ENCODE peak calls at places on chromosome 5, in ten cellular contexts. One of them, this sample, is unnamed.

GRCh38 chr5:57862471-57863282 is 380.1 kb upstream of the ACTBL2 start:
- DNase-seq in K562: no peak
- DNase-seq in neural progenitor cell: no peak
- DNase-seq in NAMALWA: no peak
- DNase-seq in activated CD8-positive, alpha-beta T cell treated with anti-CD3 and anti-CD28 coated beads, Interleukin-2, amount 10 ng/mL, durations not matched to agents 7 days and 5 days: no peak
- DNase-seq in SW480: no peak
- DNase-seq in lower leg skin: no peak
- DNase-seq in HTR-8/SVneo: peak; percentile 11
- DNase-seq in HT1080: no peak
- DNase-seq in prostate gland: peak; percentile 82
- DNase-seq in this sample: peak; percentile 75

GRCh38 chr5:73254634-73255033 is 81.6 kb downstream of the TMEM174 start:
- DNase-seq in K562: no peak
- DNase-seq in neural progenitor cell: no peak
- DNase-seq in NAMALWA: no peak
- DNase-seq in activated CD8-positive, alpha-beta T cell treated with anti-CD3 and anti-CD28 coated beads, Interleukin-2, amount 10 ng/mL, durations not matched to agents 7 days and 5 days: no peak
- DNase-seq in SW480: no peak
- DNase-seq in lower leg skin: no peak
- DNase-seq in HTR-8/SVneo: no peak
- DNase-seq in HT1080: no peak
- DNase-seq in prostate gland: no peak
- DNase-seq in this sample: peak; percentile 10

GRCh38 chr5:121949885-121950284 is 11.9 kb upstream of the SRFBP1 start:
- DNase-seq in K562: peak; percentile 62
- DNase-seq in neural progenitor cell: peak; percentile 55
- DNase-seq in NAMALWA: peak; percentile 74
- DNase-seq in activated CD8-positive, alpha-beta T cell treated with anti-CD3 and anti-CD28 coated beads, Interleukin-2, amount 10 ng/mL, durations not matched to agents 7 days and 5 days: peak; percentile 34
- DNase-seq in SW480: peak; percentile 55
- DNase-seq in lower leg skin: no peak
- DNase-seq in HTR-8/SVneo: no peak
- DNase-seq in HT1080: peak; percentile 33
- DNase-seq in prostate gland: peak; percentile 12
- DNase-seq in this sample: peak; percentile 40

GRCh38 chr5:162209005-162209605 is 141.5 kb downstream of the GABRG2 start:
- DNase-seq in K562: peak; percentile 10
- DNase-seq in neural progenitor cell: peak; percentile 81
- DNase-seq in NAMALWA: peak; percentile 68
- DNase-seq in activated CD8-positive, alpha-beta T cell treated with anti-CD3 and anti-CD28 coated beads, Interleukin-2, amount 10 ng/mL, durations not matched to agents 7 days and 5 days: peak; percentile 22
- DNase-seq in SW480: peak; percentile 48
- DNase-seq in lower leg skin: no peak
- DNase-seq in HTR-8/SVneo: peak; percentile 3
- DNase-seq in HT1080: peak; percentile 60
- DNase-seq in prostate gland: peak; percentile 5
- DNase-seq in this sample: no peak

GRCh38 chr5:12845549-12846159 is 941.4 kb upstream of the CTNND2 start:
- DNase-seq in K562: no peak
- DNase-seq in neural progenitor cell: peak; percentile 7
- DNase-seq in NAMALWA: no peak
- DNase-seq in activated CD8-positive, alpha-beta T cell treated with anti-CD3 and anti-CD28 coated beads, Interleukin-2, amount 10 ng/mL, durations not matched to agents 7 days and 5 days: no peak
- DNase-seq in SW480: no peak
- DNase-seq in lower leg skin: no peak
- DNase-seq in HTR-8/SVneo: no peak
- DNase-seq in HT1080: peak; percentile 6
- DNase-seq in prostate gland: no peak
- DNase-seq in this sample: no peak

GRCh38 chr5:179377421-179378115 is 32.3 kb upstream of the ADAMTS2 start:
- DNase-seq in K562: no peak
- DNase-seq in neural progenitor cell: no peak
- DNase-seq in NAMALWA: no peak
- DNase-seq in activated CD8-positive, alpha-beta T cell treated with anti-CD3 and anti-CD28 coated beads, Interleukin-2, amount 10 ng/mL, durations not matched to agents 7 days and 5 days: no peak
- DNase-seq in SW480: no peak
- DNase-seq in lower leg skin: peak; percentile 57
- DNase-seq in HTR-8/SVneo: no peak
- DNase-seq in HT1080: no peak
- DNase-seq in prostate gland: no peak
- DNase-seq in this sample: no peak

GRCh38 chr5:71830626-71831539 is 111.8 kb downstream of the CARTPT start:
- DNase-seq in K562: no peak
- DNase-seq in neural progenitor cell: no peak
- DNase-seq in NAMALWA: no peak
- DNase-seq in activated CD8-positive, alpha-beta T cell treated with anti-CD3 and anti-CD28 coated beads, Interleukin-2, amount 10 ng/mL, durations not matched to agents 7 days and 5 days: no peak
- DNase-seq in SW480: no peak
- DNase-seq in lower leg skin: peak; percentile 93
- DNase-seq in HTR-8/SVneo: peak; percentile 29
- DNase-seq in HT1080: peak; percentile 76
- DNase-seq in prostate gland: peak; percentile 62
- DNase-seq in this sample: peak; percentile 87

GRCh38 chr5:120538149-120538548 is 74.0 kb downstream of the PRR16 start:
- DNase-seq in K562: no peak
- DNase-seq in neural progenitor cell: no peak
- DNase-seq in NAMALWA: no peak
- DNase-seq in activated CD8-positive, alpha-beta T cell treated with anti-CD3 and anti-CD28 coated beads, Interleukin-2, amount 10 ng/mL, durations not matched to agents 7 days and 5 days: no peak
- DNase-seq in SW480: no peak
- DNase-seq in lower leg skin: no peak
- DNase-seq in HTR-8/SVneo: no peak
- DNase-seq in HT1080: peak; percentile 41
- DNase-seq in prostate gland: no peak
- DNase-seq in this sample: peak; percentile 45

GRCh38 chr5:133930061-133930823 is 38.2 kb downstream of the C5orf15 start:
- DNase-seq in K562: peak; percentile 78
- DNase-seq in neural progenitor cell: no peak
- DNase-seq in NAMALWA: no peak
- DNase-seq in activated CD8-positive, alpha-beta T cell treated with anti-CD3 and anti-CD28 coated beads, Interleukin-2, amount 10 ng/mL, durations not matched to agents 7 days and 5 days: peak; percentile 70
- DNase-seq in SW480: no peak
- DNase-seq in lower leg skin: no peak
- DNase-seq in HTR-8/SVneo: peak; percentile 28
- DNase-seq in HT1080: peak; percentile 69
- DNase-seq in prostate gland: no peak
- DNase-seq in this sample: peak; percentile 53

GRCh38 chr5:63500242-63500641 is 462.0 kb downstream of the HTR1A start:
- DNase-seq in K562: no peak
- DNase-seq in neural progenitor cell: no peak
- DNase-seq in NAMALWA: peak; percentile 32
- DNase-seq in activated CD8-positive, alpha-beta T cell treated with anti-CD3 and anti-CD28 coated beads, Interleukin-2, amount 10 ng/mL, durations not matched to agents 7 days and 5 days: no peak
- DNase-seq in SW480: no peak
- DNase-seq in lower leg skin: no peak
- DNase-seq in HTR-8/SVneo: no peak
- DNase-seq in HT1080: no peak
- DNase-seq in prostate gland: no peak
- DNase-seq in this sample: no peak

GRCh38 chr5:6545770-6546690 is 86.8 kb downstream of the NSUN2 start:
- DNase-seq in K562: no peak
- DNase-seq in neural progenitor cell: peak; percentile 42
- DNase-seq in NAMALWA: no peak
- DNase-seq in activated CD8-positive, alpha-beta T cell treated with anti-CD3 and anti-CD28 coated beads, Interleukin-2, amount 10 ng/mL, durations not matched to agents 7 days and 5 days: peak; percentile 0
- DNase-seq in SW480: peak; percentile 14
- DNase-seq in lower leg skin: peak; percentile 74
- DNase-seq in HTR-8/SVneo: no peak
- DNase-seq in HT1080: no peak
- DNase-seq in prostate gland: no peak
- DNase-seq in this sample: no peak

GRCh38 chr5:67495072-67495471 is 298.5 kb upstream of the CD180 start:
- DNase-seq in K562: no peak
- DNase-seq in neural progenitor cell: no peak
- DNase-seq in NAMALWA: no peak
- DNase-seq in activated CD8-positive, alpha-beta T cell treated with anti-CD3 and anti-CD28 coated beads, Interleukin-2, amount 10 ng/mL, durations not matched to agents 7 days and 5 days: no peak
- DNase-seq in SW480: no peak
- DNase-seq in lower leg skin: no peak
- DNase-seq in HTR-8/SVneo: no peak
- DNase-seq in HT1080: no peak
- DNase-seq in prostate gland: no peak
- DNase-seq in this sample: no peak

GRCh38 chr5:93677344-93678021 is 63.9 kb downstream of the POU5F2 start:
- DNase-seq in K562: no peak
- DNase-seq in neural progenitor cell: peak; percentile 88
- DNase-seq in NAMALWA: no peak
- DNase-seq in activated CD8-positive, alpha-beta T cell treated with anti-CD3 and anti-CD28 coated beads, Interleukin-2, amount 10 ng/mL, durations not matched to agents 7 days and 5 days: no peak
- DNase-seq in SW480: peak; percentile 57
- DNase-seq in lower leg skin: no peak
- DNase-seq in HTR-8/SVneo: peak; percentile 72
- DNase-seq in HT1080: peak; percentile 86
- DNase-seq in prostate gland: peak; percentile 41
- DNase-seq in this sample: peak; percentile 92

GRCh38 chr5:176408590-176408989 is 7.7 kb downstream of the CLTB start:
- DNase-seq in K562: no peak
- DNase-seq in neural progenitor cell: no peak
- DNase-seq in NAMALWA: no peak
- DNase-seq in activated CD8-positive, alpha-beta T cell treated with anti-CD3 and anti-CD28 coated beads, Interleukin-2, amount 10 ng/mL, durations not matched to agents 7 days and 5 days: no peak
- DNase-seq in SW480: no peak
- DNase-seq in lower leg skin: peak; percentile 85
- DNase-seq in HTR-8/SVneo: no peak
- DNase-seq in HT1080: no peak
- DNase-seq in prostate gland: no peak
- DNase-seq in this sample: no peak

GRCh38 chr5:105687493-105687892 is 1983.2 kb downstream of the EFNA5 start:
- DNase-seq in K562: no peak
- DNase-seq in neural progenitor cell: no peak
- DNase-seq in NAMALWA: no peak
- DNase-seq in activated CD8-positive, alpha-beta T cell treated with anti-CD3 and anti-CD28 coated beads, Interleukin-2, amount 10 ng/mL, durations not matched to agents 7 days and 5 days: no peak
- DNase-seq in SW480: no peak
- DNase-seq in lower leg skin: no peak
- DNase-seq in HTR-8/SVneo: no peak
- DNase-seq in HT1080: no peak
- DNase-seq in prostate gland: no peak
- DNase-seq in this sample: no peak

GRCh38 chr5:149831492-149831891 is 101.4 kb downstream of the PPARGC1B start:
- DNase-seq in K562: no peak
- DNase-seq in neural progenitor cell: no peak
- DNase-seq in NAMALWA: peak; percentile 15
- DNase-seq in activated CD8-positive, alpha-beta T cell treated with anti-CD3 and anti-CD28 coated beads, Interleukin-2, amount 10 ng/mL, durations not matched to agents 7 days and 5 days: peak; percentile 36
- DNase-seq in SW480: no peak
- DNase-seq in lower leg skin: no peak
- DNase-seq in HTR-8/SVneo: no peak
- DNase-seq in HT1080: peak; percentile 42
- DNase-seq in prostate gland: no peak
- DNase-seq in this sample: peak; percentile 76

GRCh38 chr5:126915496-126915895 is 114.9 kb downstream of the MARCHF3 start:
- DNase-seq in K562: no peak
- DNase-seq in neural progenitor cell: no peak
- DNase-seq in NAMALWA: no peak
- DNase-seq in activated CD8-positive, alpha-beta T cell treated with anti-CD3 and anti-CD28 coated beads, Interleukin-2, amount 10 ng/mL, durations not matched to agents 7 days and 5 days: no peak
- DNase-seq in SW480: no peak
- DNase-seq in lower leg skin: no peak
- DNase-seq in HTR-8/SVneo: no peak
- DNase-seq in HT1080: no peak
- DNase-seq in prostate gland: no peak
- DNase-seq in this sample: no peak

GRCh38 chr5:171574374-171574773 is 154.9 kb downstream of the FGF18 start:
- DNase-seq in K562: no peak
- DNase-seq in neural progenitor cell: no peak
- DNase-seq in NAMALWA: no peak
- DNase-seq in activated CD8-positive, alpha-beta T cell treated with anti-CD3 and anti-CD28 coated beads, Interleukin-2, amount 10 ng/mL, durations not matched to agents 7 days and 5 days: no peak
- DNase-seq in SW480: no peak
- DNase-seq in lower leg skin: no peak
- DNase-seq in HTR-8/SVneo: no peak
- DNase-seq in HT1080: no peak
- DNase-seq in prostate gland: no peak
- DNase-seq in this sample: no peak

GRCh38 chr5:15850536-15850935 is 329.1 kb downstream of the MARCHF11 start:
- DNase-seq in K562: no peak
- DNase-seq in neural progenitor cell: no peak
- DNase-seq in NAMALWA: no peak
- DNase-seq in activated CD8-positive, alpha-beta T cell treated with anti-CD3 and anti-CD28 coated beads, Interleukin-2, amount 10 ng/mL, durations not matched to agents 7 days and 5 days: no peak
- DNase-seq in SW480: no peak
- DNase-seq in lower leg skin: no peak
- DNase-seq in HTR-8/SVneo: no peak
- DNase-seq in HT1080: no peak
- DNase-seq in prostate gland: no peak
- DNase-seq in this sample: no peak

GRCh38 chr5:76104027-76104426 is 20.8 kb downstream of the SV2C start:
- DNase-seq in K562: peak; percentile 41
- DNase-seq in neural progenitor cell: peak; percentile 76
- DNase-seq in NAMALWA: peak; percentile 33
- DNase-seq in activated CD8-positive, alpha-beta T cell treated with anti-CD3 and anti-CD28 coated beads, Interleukin-2, amount 10 ng/mL, durations not matched to agents 7 days and 5 days: peak; percentile 61
- DNase-seq in SW480: peak; percentile 23
- DNase-seq in lower leg skin: no peak
- DNase-seq in HTR-8/SVneo: no peak
- DNase-seq in HT1080: peak; percentile 20
- DNase-seq in prostate gland: no peak
- DNase-seq in this sample: peak; percentile 8

GRCh38 chr5:9644630-9645029 is 14.5 kb upstream of the TAS2R1 start:
- DNase-seq in K562: no peak
- DNase-seq in neural progenitor cell: no peak
- DNase-seq in NAMALWA: no peak
- DNase-seq in activated CD8-positive, alpha-beta T cell treated with anti-CD3 and anti-CD28 coated beads, Interleukin-2, amount 10 ng/mL, durations not matched to agents 7 days and 5 days: no peak
- DNase-seq in SW480: no peak
- DNase-seq in lower leg skin: no peak
- DNase-seq in HTR-8/SVneo: no peak
- DNase-seq in HT1080: peak; percentile 51
- DNase-seq in prostate gland: no peak
- DNase-seq in this sample: peak; percentile 31

GRCh38 chr5:135069016-135069770 is 35.2 kb upstream of the PITX1 start:
- DNase-seq in K562: no peak
- DNase-seq in neural progenitor cell: peak; percentile 96
- DNase-seq in NAMALWA: no peak
- DNase-seq in activated CD8-positive, alpha-beta T cell treated with anti-CD3 and anti-CD28 coated beads, Interleukin-2, amount 10 ng/mL, durations not matched to agents 7 days and 5 days: no peak
- DNase-seq in SW480: no peak
- DNase-seq in lower leg skin: no peak
- DNase-seq in HTR-8/SVneo: no peak
- DNase-seq in HT1080: no peak
- DNase-seq in prostate gland: no peak
- DNase-seq in this sample: no peak

GRCh38 chr5:54457094-54457531 is 1.6 kb downstream of the HSPB3 start:
- DNase-seq in K562: peak; percentile 36
- DNase-seq in neural progenitor cell: no peak
- DNase-seq in NAMALWA: no peak
- DNase-seq in activated CD8-positive, alpha-beta T cell treated with anti-CD3 and anti-CD28 coated beads, Interleukin-2, amount 10 ng/mL, durations not matched to agents 7 days and 5 days: no peak
- DNase-seq in SW480: peak; percentile 30
- DNase-seq in lower leg skin: no peak
- DNase-seq in HTR-8/SVneo: peak; percentile 35
- DNase-seq in HT1080: peak; percentile 10
- DNase-seq in prostate gland: no peak
- DNase-seq in this sample: peak; percentile 67

This sample was measured in RPMI7951.